ENCODE peak calls at places on chromosome 4, in eight cellular contexts. One of them, this sample, is unnamed.
A peak's percentile ranks its signal among the peaks of the same experiment; 100 is the strongest.

GRCh38 chr4:13529130-13529919 is 15.0 kb downstream of the NKX3-2 start:
- DNase-seq in HCT116: no peak
- DNase-seq in upper lobe of right lung: no peak
- DNase-seq in A549: no peak
- DNase-seq in osteoblast: no peak
- DNase-seq in mammary epithelial cell: no peak
- DNase-seq in AG04450: no peak
- DNase-seq in left lung: no peak
- DNase-seq in this sample: no peak

GRCh38 chr4:125105561-125105960 is 209.2 kb upstream of the FAT4 start:
- DNase-seq in HCT116: no peak
- DNase-seq in AG04450: no peak
- DNase-seq in mammary epithelial cell: no peak
- DNase-seq in A549: no peak
- DNase-seq in left lung: no peak
- DNase-seq in upper lobe of right lung: no peak
- DNase-seq in osteoblast: no peak
- DNase-seq in this sample: no peak

GRCh38 chr4:107916623-107917022 is 14.7 kb upstream of the CYP2U1 start:
- DNase-seq in left lung: no peak
- DNase-seq in mammary epithelial cell: no peak
- DNase-seq in osteoblast: no peak
- DNase-seq in AG04450: no peak
- DNase-seq in A549: no peak
- DNase-seq in HCT116: no peak
- DNase-seq in upper lobe of right lung: no peak
- DNase-seq in this sample: no peak

GRCh38 chr4:108477527-108478108 is 142.8 kb upstream of the RPL34 start:
- DNase-seq in HCT116: no peak
- DNase-seq in A549: no peak
- DNase-seq in left lung: no peak
- DNase-seq in upper lobe of right lung: no peak
- DNase-seq in osteoblast: no peak
- DNase-seq in mammary epithelial cell: no peak
- DNase-seq in AG04450: no peak
- DNase-seq in this sample: no peak

GRCh38 chr4:110644008-110644407 is 21.1 kb upstream of the PITX2 start:
- DNase-seq in osteoblast: no peak
- DNase-seq in HCT116: no peak
- DNase-seq in left lung: no peak
- DNase-seq in mammary epithelial cell: no peak
- DNase-seq in AG04450: no peak
- DNase-seq in A549: no peak
- DNase-seq in upper lobe of right lung: no peak
- DNase-seq in this sample: no peak

GRCh38 chr4:159308571-159309340 is 205.9 kb downstream of the RAPGEF2 start:
- DNase-seq in osteoblast: peak; percentile 41
- DNase-seq in mammary epithelial cell: peak; percentile 72
- DNase-seq in AG04450: no peak
- DNase-seq in left lung: no peak
- DNase-seq in A549: no peak
- DNase-seq in HCT116: no peak
- DNase-seq in upper lobe of right lung: no peak
- DNase-seq in this sample: no peak

GRCh38 chr4:145216532-145216931 is 36.1 kb upstream of the OTUD4 start:
- DNase-seq in A549: peak; percentile 12
- DNase-seq in HCT116: peak; percentile 24
- DNase-seq in osteoblast: peak; percentile 34
- DNase-seq in mammary epithelial cell: peak; percentile 23
- DNase-seq in left lung: no peak
- DNase-seq in AG04450: no peak
- DNase-seq in upper lobe of right lung: no peak
- DNase-seq in this sample: no peak

GRCh38 chr4:121711263-121712000 is 14.7 kb upstream of the ANXA5 start:
- DNase-seq in upper lobe of right lung: peak; percentile 86
- DNase-seq in left lung: peak; percentile 84
- DNase-seq in A549: peak; percentile 74
- DNase-seq in osteoblast: peak; percentile 92
- DNase-seq in HCT116: peak; percentile 77
- DNase-seq in AG04450: peak; percentile 94
- DNase-seq in mammary epithelial cell: peak; percentile 87
- DNase-seq in this sample: no peak

GRCh38 chr4:73127839-73128448 is 58.4 kb upstream of the COX18 start:
- DNase-seq in mammary epithelial cell: no peak
- DNase-seq in AG04450: no peak
- DNase-seq in left lung: no peak
- DNase-seq in upper lobe of right lung: no peak
- DNase-seq in A549: peak; percentile 29
- DNase-seq in HCT116: no peak
- DNase-seq in osteoblast: no peak
- DNase-seq in this sample: no peak

GRCh38 chr4:163810757-163811156 is 316.3 kb downstream of the TMA16 start:
- DNase-seq in mammary epithelial cell: no peak
- DNase-seq in osteoblast: no peak
- DNase-seq in left lung: no peak
- DNase-seq in upper lobe of right lung: no peak
- DNase-seq in A549: peak; percentile 6
- DNase-seq in HCT116: no peak
- DNase-seq in AG04450: no peak
- DNase-seq in this sample: no peak

GRCh38 chr4:145041378-145041777 is 56.6 kb downstream of the ANAPC10 start:
- DNase-seq in A549: no peak
- DNase-seq in upper lobe of right lung: no peak
- DNase-seq in HCT116: no peak
- DNase-seq in mammary epithelial cell: no peak
- DNase-seq in AG04450: no peak
- DNase-seq in left lung: no peak
- DNase-seq in osteoblast: no peak
- DNase-seq in this sample: no peak

GRCh38 chr4:184100297-184100885 is 117.3 kb downstream of the ENPP6 start:
- DNase-seq in HCT116: peak; percentile 10
- DNase-seq in AG04450: no peak
- DNase-seq in osteoblast: no peak
- DNase-seq in mammary epithelial cell: no peak
- DNase-seq in upper lobe of right lung: peak; percentile 88
- DNase-seq in A549: peak; percentile 14
- DNase-seq in left lung: peak; percentile 51
- DNase-seq in this sample: peak; percentile 55

GRCh38 chr4:180028682-180029081 is 2214.5 kb upstream of the TENM3 start:
- DNase-seq in mammary epithelial cell: peak; percentile 2
- DNase-seq in upper lobe of right lung: no peak
- DNase-seq in AG04450: peak; percentile 39
- DNase-seq in left lung: no peak
- DNase-seq in osteoblast: no peak
- DNase-seq in A549: peak; percentile 53
- DNase-seq in HCT116: peak; percentile 33
- DNase-seq in this sample: no peak

GRCh38 chr4:80446664-80447063 is 111.1 kb downstream of the CFAP299 start:
- DNase-seq in HCT116: no peak
- DNase-seq in mammary epithelial cell: peak; percentile 57
- DNase-seq in AG04450: no peak
- DNase-seq in upper lobe of right lung: no peak
- DNase-seq in left lung: no peak
- DNase-seq in A549: no peak
- DNase-seq in osteoblast: no peak
- DNase-seq in this sample: no peak

GRCh38 chr4:7070729-7071511 is 3.1 kb upstream of the GRPEL1 start:
- DNase-seq in AG04450: peak; percentile 13
- DNase-seq in upper lobe of right lung: peak; percentile 92
- DNase-seq in A549: peak; percentile 72
- DNase-seq in left lung: peak; percentile 84
- DNase-seq in osteoblast: peak; percentile 94
- DNase-seq in mammary epithelial cell: peak; percentile 72
- DNase-seq in HCT116: peak; percentile 79
- DNase-seq in this sample: no peak

GRCh38 chr4:139734201-139734874 is 68.7 kb downstream of the MGST2 start:
- DNase-seq in HCT116: no peak
- DNase-seq in upper lobe of right lung: no peak
- DNase-seq in left lung: no peak
- DNase-seq in mammary epithelial cell: peak; percentile 51
- DNase-seq in osteoblast: peak; percentile 81
- DNase-seq in AG04450: no peak
- DNase-seq in A549: no peak
- DNase-seq in this sample: no peak

GRCh38 chr4:30722916-30723270 is 2.7 kb downstream of the PCDH7 start:
- DNase-seq in upper lobe of right lung: no peak
- DNase-seq in AG04450: no peak
- DNase-seq in A549: no peak
- DNase-seq in osteoblast: peak; percentile 73
- DNase-seq in mammary epithelial cell: no peak
- DNase-seq in left lung: no peak
- DNase-seq in HCT116: no peak
- DNase-seq in this sample: no peak

GRCh38 chr4:150789864-150790263 is 207.9 kb downstream of the MAB21L2 start:
- DNase-seq in HCT116: no peak
- DNase-seq in mammary epithelial cell: no peak
- DNase-seq in A549: no peak
- DNase-seq in AG04450: no peak
- DNase-seq in left lung: no peak
- DNase-seq in upper lobe of right lung: no peak
- DNase-seq in osteoblast: no peak
- DNase-seq in this sample: no peak

GRCh38 chr4:89110541-89110985 is 770 bp upstream of the TIGD2 start:
- DNase-seq in osteoblast: peak; percentile 53
- DNase-seq in A549: no peak
- DNase-seq in AG04450: no peak
- DNase-seq in upper lobe of right lung: no peak
- DNase-seq in HCT116: no peak
- DNase-seq in left lung: no peak
- DNase-seq in mammary epithelial cell: no peak
- DNase-seq in this sample: no peak

GRCh38 chr4:156764145-156764544 is 207.5 kb downstream of the PDGFC start:
- DNase-seq in HCT116: no peak
- DNase-seq in A549: no peak
- DNase-seq in AG04450: no peak
- DNase-seq in osteoblast: no peak
- DNase-seq in upper lobe of right lung: no peak
- DNase-seq in mammary epithelial cell: peak; percentile 23
- DNase-seq in left lung: no peak
- DNase-seq in this sample: no peak

GRCh38 chr4:26330186-26330787 is 9.5 kb downstream of the RBPJ start:
- DNase-seq in upper lobe of right lung: no peak
- DNase-seq in AG04450: no peak
- DNase-seq in mammary epithelial cell: peak; percentile 34
- DNase-seq in left lung: no peak
- DNase-seq in A549: peak; percentile 55
- DNase-seq in HCT116: peak; percentile 53
- DNase-seq in osteoblast: peak; percentile 68
- DNase-seq in this sample: no peak

GRCh38 chr4:148874331-148874730 is 432.1 kb upstream of the NR3C2 start:
- DNase-seq in mammary epithelial cell: no peak
- DNase-seq in left lung: no peak
- DNase-seq in upper lobe of right lung: no peak
- DNase-seq in AG04450: no peak
- DNase-seq in osteoblast: no peak
- DNase-seq in HCT116: no peak
- DNase-seq in A549: no peak
- DNase-seq in this sample: no peak
- TF ChIP-seq CTCF in mammary epithelial cell: peak; percentile 41
- TF ChIP-seq CTCF in left lung: no peak
- TF ChIP-seq CTCF in upper lobe of right lung: no peak
- TF ChIP-seq CTCF in AG04450: no peak
- TF ChIP-seq CTCF in osteoblast: no peak
- TF ChIP-seq CTCF in HCT116: no peak
- TF ChIP-seq CTCF in A549: no peak
- TF ChIP-seq CTCF in this sample: no peak

DNA sequence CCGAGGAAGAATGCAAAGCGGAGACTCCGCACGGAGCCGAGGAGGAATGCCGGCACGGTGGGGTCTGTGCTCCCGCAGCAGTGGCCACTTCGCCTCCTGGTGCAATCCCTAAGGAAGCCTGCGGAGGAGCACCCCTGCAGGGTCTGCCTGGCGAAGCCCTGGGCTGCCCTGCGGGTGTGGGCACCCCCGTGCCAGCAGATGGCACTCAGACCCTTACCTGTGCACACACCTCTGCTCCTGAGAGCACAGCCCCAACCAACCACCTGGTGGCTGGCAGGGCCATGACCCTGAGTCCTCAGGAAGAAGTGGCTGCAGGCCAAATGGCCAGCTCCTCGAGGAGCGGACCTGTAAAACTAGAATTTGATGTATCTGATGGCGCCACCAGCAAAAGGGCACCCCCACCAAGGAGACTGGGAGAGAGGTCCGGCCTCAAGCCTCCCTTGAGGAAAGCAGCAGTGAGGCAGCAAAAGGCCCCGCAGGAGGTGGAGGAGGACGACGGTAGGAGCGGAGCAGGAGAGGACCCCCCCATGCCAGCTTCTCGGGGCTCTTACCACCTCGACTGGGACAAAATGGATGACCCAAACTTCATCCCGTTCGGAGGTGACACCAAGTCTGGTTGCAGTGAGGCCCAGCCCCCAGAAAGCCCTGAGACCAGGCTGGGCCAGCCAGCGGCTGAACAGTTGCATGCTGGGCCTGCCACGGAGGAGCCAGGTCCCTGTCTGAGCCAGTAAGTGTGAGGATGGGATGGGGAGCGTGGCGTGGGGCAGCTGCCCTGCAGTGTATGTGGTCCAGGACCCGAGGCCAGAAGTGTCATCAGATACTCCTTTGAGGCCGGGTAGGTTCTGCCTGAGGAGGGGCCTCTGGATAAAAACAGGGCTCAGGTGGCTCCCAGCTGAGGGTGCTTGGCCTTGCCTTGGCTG is 7.0 kb downstream of the TACC3 start:
- DNase-seq in upper lobe of right lung: peak; percentile 60
- DNase-seq in HCT116: no peak
- DNase-seq in mammary epithelial cell: no peak
- DNase-seq in A549: no peak
- DNase-seq in osteoblast: peak; percentile 74
- DNase-seq in AG04450: no peak
- DNase-seq in left lung: no peak
- DNase-seq in this sample: no peak
- TF ChIP-seq CTCF in upper lobe of right lung: no peak
- TF ChIP-seq CTCF in HCT116: no peak
- TF ChIP-seq CTCF in mammary epithelial cell: peak; percentile 10
- TF ChIP-seq CTCF in A549: no peak
- TF ChIP-seq CTCF in osteoblast: no peak
- TF ChIP-seq CTCF in AG04450: no peak
- TF ChIP-seq CTCF in left lung: no peak
- TF ChIP-seq CTCF in this sample: no peak

GRCh38 chr4:87006531-87007344 is 71.9 kb downstream of the AFF1 start:
- DNase-seq in upper lobe of right lung: peak; percentile 97
- DNase-seq in mammary epithelial cell: peak; percentile 93
- DNase-seq in A549: peak; percentile 90
- DNase-seq in HCT116: peak; percentile 86
- DNase-seq in osteoblast: peak; percentile 95
- DNase-seq in left lung: peak; percentile 94
- DNase-seq in AG04450: peak; percentile 87
- DNase-seq in this sample: peak; percentile 58
- TF ChIP-seq CTCF in upper lobe of right lung: peak; percentile 37
- TF ChIP-seq CTCF in mammary epithelial cell: peak; percentile 33
- TF ChIP-seq CTCF in A549: peak; percentile 5
- TF ChIP-seq CTCF in HCT116: peak; percentile 21
- TF ChIP-seq CTCF in osteoblast: peak; percentile 33
- TF ChIP-seq CTCF in left lung: no peak
- TF ChIP-seq CTCF in AG04450: peak; percentile 53
- TF ChIP-seq CTCF in this sample: no peak

DNA sequence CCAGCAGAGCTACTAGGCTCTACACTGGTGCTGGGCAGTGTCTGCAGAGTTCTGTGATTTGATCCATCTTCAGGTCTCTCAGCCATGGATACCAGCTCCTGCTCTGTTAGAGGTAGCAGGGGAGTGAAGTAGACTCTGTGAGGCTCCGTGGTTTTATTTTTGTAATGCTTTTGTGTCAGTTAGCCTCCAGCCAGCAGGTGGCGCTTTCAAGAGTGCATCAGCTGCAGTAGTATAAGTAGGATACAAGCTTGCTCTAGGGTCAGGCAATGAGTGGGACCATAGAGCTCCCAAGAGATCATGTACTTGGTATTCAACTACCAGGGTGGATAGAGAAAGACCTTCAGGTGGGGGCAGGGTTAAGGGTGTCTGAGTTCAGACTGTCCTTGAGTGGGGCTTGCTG is 362.5 kb upstream of the TRAM1L1 start:
- DNase-seq in left lung: no peak
- DNase-seq in osteoblast: no peak
- DNase-seq in AG04450: no peak
- DNase-seq in upper lobe of right lung: no peak
- DNase-seq in mammary epithelial cell: no peak
- DNase-seq in HCT116: no peak
- DNase-seq in A549: peak; percentile 9
- DNase-seq in this sample: no peak
- TF ChIP-seq CTCF in left lung: no peak
- TF ChIP-seq CTCF in osteoblast: no peak
- TF ChIP-seq CTCF in AG04450: no peak
- TF ChIP-seq CTCF in upper lobe of right lung: no peak
- TF ChIP-seq CTCF in mammary epithelial cell: no peak
- TF ChIP-seq CTCF in HCT116: peak; percentile 28
- TF ChIP-seq CTCF in A549: no peak
- TF ChIP-seq CTCF in this sample: peak; percentile 16

This sample was measured in D721Med.